ENCODE peak calls at places on chromosomes 6 and 20, in eight cellular contexts. C is SJSA1, Y is Peyer's patch, K is fibroblast of lung, W is left ventricle myocardium inferior, P is body of pancreas, X is T-helper 17 cell, Q is psoas muscle. O is an unnamed sample. For H3K9me3, the result is how much of the 10 kb centered on the place peaks cover.

GRCh38 chr6:149181304-149181703 is 136.2 kb upstream of the TAB2 start:
- DNase-seq in Y (no peak), C (no peak), W (no peak), X (no peak), P (no peak), K (no peak), Q (no peak), O (no peak)

GRCh38 chr6:16504608-16505007 is 256.7 kb downstream of the ATXN1 start:
- DNase-seq in X (no peak), P (no peak), Y (no peak), Q (no peak), C (no peak), W (no peak), K (no peak), O (no peak)

GRCh38 chr20:49597825-49598395 is 30.0 kb upstream of the PTGIS start:
- DNase-seq in W (no peak), Q (no peak), X (no peak), K (no peak), C (no peak), P (no peak), Y (no peak), O (no peak)

GRCh38 chr6:28496099-28496779 is 19.4 kb downstream of the GPX6 start:
- DNase-seq in Q (no peak), K (no peak), P (no peak), C (no peak), W (no peak), X (no peak), Y (no peak), O (no peak)

GRCh38 chr6:7085911-7086310 is 21.9 kb upstream of the RREB1 start:
- DNase-seq in C (peak), Q (peak), W (peak), K (peak), Y (peak), X (no peak), P (peak), O (peak)

GRCh38 chr6:35396991-35397390 is 54.6 kb downstream of the PPARD start:
- DNase-seq in Q (no peak), K (peak), C (no peak), X (no peak), W (no peak), P (peak), Y (peak), O (no peak)

GRCh38 chr20:46636981-46637860 is 14.0 kb downstream of the SLC13A3 start:
- DNase-seq in X (no peak), P (no peak), C (no peak), Q (no peak), K (no peak), W (no peak), Y (no peak), O (no peak)

GRCh38 chr6:31585531-31585930 is 546 bp upstream of the LST1 start:
- DNase-seq in P (no peak), Q (no peak), C (no peak), W (no peak), Y (peak), K (no peak), X (no peak), O (no peak)

GRCh38 chr6:134822920-134823430 is 126.9 kb downstream of the ALDH8A1 start:
- DNase-seq in Q (no peak), X (no peak), Y (no peak), W (peak), K (peak), P (peak), C (peak), O (peak)

GRCh38 chr6:134323698-134324097 is 5.8 kb upstream of the SGK1 start:
- DNase-seq in W (no peak), K (no peak), X (no peak), Q (no peak), C (no peak), P (no peak), Y (no peak), O (no peak)

GRCh38 chr6:37650071-37650481 is 47.6 kb downstream of the MDGA1 start:
- DNase-seq in Y (no peak), X (no peak), P (peak), Q (no peak), C (peak), K (no peak), W (peak), O (no peak)

GRCh38 chr6:388202-388903 is 3.2 kb upstream of the IRF4 start:
- DNase-seq in C (no peak), P (no peak), K (no peak), Q (no peak), Y (no peak), W (no peak), X (no peak), O (no peak)

GRCh38 chr6:89008763-89009374 is 45.5 kb upstream of the RNGTT start:
- DNase-seq in P (no peak), C (no peak), Y (no peak), X (no peak), K (no peak), Q (no peak), W (no peak), O (no peak)

GRCh38 chr20:3307078-3307477 is 68.1 kb upstream of the SLC4A11 start:
- DNase-seq in Q (peak), C (no peak), W (no peak), X (no peak), Y (no peak), K (no peak), P (no peak), O (no peak)

GRCh38 chr6:38786486-38786885 is 71.4 kb downstream of the DNAH8 start:
- DNase-seq in Q (no peak), X (no peak), Y (no peak), C (no peak), K (no peak), P (no peak), W (no peak), O (no peak)

GRCh38 chr6:81450180-81450579 is 302.3 kb downstream of the TENT5A start:
- DNase-seq in C (no peak), K (peak), W (no peak), Q (no peak), X (no peak), P (no peak), Y (peak), O (no peak)

GRCh38 chr6:1190361-1190760 is 121.5 kb upstream of the FOXQ1 start:
- DNase-seq in Q (no peak), K (peak), W (no peak), P (no peak), C (peak), X (no peak), Y (no peak), O (peak)

GRCh38 chr6:9496837-9497236 is 918.0 kb downstream of the TFAP2A start:
- DNase-seq in Y (no peak), P (no peak), Q (no peak), X (no peak), C (no peak), K (peak), W (no peak), O (no peak)

GRCh38 chr6:37122861-37123260 is 47.1 kb upstream of the PIM1 start:
- DNase-seq in Q (no peak), P (no peak), X (no peak), W (no peak), K (peak), C (no peak), Y (no peak), O (no peak)

GRCh38 chr6:151690303-151690702 is 117.2 kb upstream of the ESR1 start:
- DNase-seq in W (no peak), C (no peak), P (no peak), Q (no peak), Y (no peak), X (no peak), K (no peak), O (no peak)

GRCh38 chr6:4322846-4323309 is 187.5 kb upstream of the ECI2 start:
- DNase-seq in P (no peak), X (no peak), K (no peak), Q (no peak), W (no peak), Y (no peak), C (no peak), O (no peak)

GRCh38 chr20:49608752-49609670 is 41.1 kb upstream of the PTGIS start:
- DNase-seq in X (peak), P (peak), Y (peak), Q (peak), K (peak), C (peak), W (peak), O (no peak)

GRCh38 chr6:30720738-30721197 is 616 bp downstream of the TUBB start:
- DNase-seq in Y (peak), K (no peak), Q (peak), P (peak), X (peak), C (peak), W (peak), O (peak)

GRCh38 chr6:154874684-154875594 is 120.2 kb upstream of the TIAM2 start:
- DNase-seq in Q (no peak), C (no peak), W (no peak), K (no peak), Y (no peak), P (no peak), X (no peak), O (no peak)

GRCh38 chr6:25655746-25656145 is 3.7 kb downstream of the SCGN start:
- DNase-seq in X (no peak), P (no peak), C (no peak), W (no peak), Q (no peak), Y (no peak), K (no peak), O (peak)

GRCh38 chr6:139549561-139550070 is 175.2 kb upstream of the CITED2 start:
- DNase-seq in C (no peak), P (no peak), Q (no peak), X (no peak), K (no peak), W (no peak), Y (no peak), O (no peak)

GRCh38 chr6:156727715-156728385 is 49.3 kb upstream of the ARID1B start:
- DNase-seq in C (no peak), W (no peak), X (no peak), K (no peak), Q (no peak), Y (no peak), P (no peak), O (no peak)

GRCh38 chr20:37408202-37408929 is 62.4 kb downstream of the SRC start:
- DNase-seq in C (no peak), Q (no peak), Y (no peak), X (no peak), P (no peak), W (no peak), K (no peak), O (no peak)

GRCh38 chr20:9660236-9660868 is 146.0 kb downstream of the LAMP5 start:
- DNase-seq in Y (no peak), Q (no peak), X (no peak), P (no peak), W (no peak), K (peak), C (no peak), O (no peak)

GRCh38 chr6:53300656-53301551 is 47.8 kb downstream of the ELOVL5 start:
- DNase-seq in X (peak), W (peak), Q (no peak), C (no peak), Y (no peak), P (no peak), K (peak), O (peak)

DNA sequence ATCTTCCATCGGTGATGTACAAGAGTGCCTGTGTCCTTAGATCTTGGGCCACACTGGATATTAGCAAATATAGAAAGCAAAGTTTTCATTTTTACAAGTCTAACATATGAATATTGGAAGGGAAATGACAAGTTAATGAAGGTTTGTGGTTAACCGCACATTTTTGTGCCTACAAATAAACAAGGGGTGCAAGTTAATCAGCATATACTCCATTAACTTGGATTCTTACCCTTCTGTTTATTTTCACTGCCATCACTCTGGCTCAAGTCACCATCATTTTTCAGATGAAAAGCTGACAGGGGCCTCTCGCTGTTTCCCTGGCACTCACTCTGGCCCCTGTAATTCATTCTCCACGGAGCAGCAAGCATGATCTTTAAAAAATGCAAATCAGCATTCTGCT is 29.9 kb downstream of the APCDD1L start:
- DNase-seq in Y (no peak), X (no peak), W (no peak), K (no peak), Q (no peak), C (no peak), P (no peak), O (no peak)
- H3K9me3 ChIP-seq in Y (under half), X (under half), W (under half), K (under half), Q (under half), C (under half), P (under half), O (under half)

GRCh38 chr6:167979436-167980090 is 17.9 kb upstream of the KIF25 start:
- DNase-seq in Y (no peak), Q (no peak), P (no peak), K (no peak), C (no peak), X (no peak), W (no peak), O (no peak)
- H3K9me3 ChIP-seq in Y (under half), Q (under half), P (under half), K (under half), C (under half), X (under half), W (under half), O (under half)

GRCh38 chr20:44596010-44596409 is 13.6 kb downstream of the PKIG start:
- DNase-seq in C (no peak), P (no peak), Y (no peak), Q (no peak), W (no peak), K (no peak), X (no peak), O (no peak)
- H3K9me3 ChIP-seq in C (under half), P (under half), Y (under half), Q (under half), W (under half), K (under half), X (under half), O (under half)

DNA sequence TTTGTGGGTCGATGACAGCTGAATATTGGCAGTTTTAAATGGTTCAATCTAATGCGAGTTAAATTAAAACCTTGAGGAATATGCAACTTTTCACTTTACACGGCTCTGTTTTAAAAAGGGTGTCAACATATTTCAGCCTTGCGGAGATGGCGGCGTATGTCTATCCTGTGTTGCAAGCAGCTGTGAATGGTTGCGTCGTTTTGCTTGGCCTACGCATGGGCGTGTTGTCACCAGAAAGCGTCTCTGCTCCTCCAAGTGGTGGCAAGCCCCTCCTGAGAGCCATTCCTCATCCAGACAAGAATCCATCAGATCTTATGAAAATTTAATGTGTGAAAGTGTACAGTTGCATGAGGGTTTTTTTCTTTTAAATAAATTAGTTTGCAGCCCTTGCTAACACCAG is 114.3 kb downstream of the PHACTR3 start:
- DNase-seq in X (no peak), Y (no peak), P (no peak), C (no peak), W (no peak), Q (no peak), K (no peak), O (no peak)
- H3K9me3 ChIP-seq in X (under half), Y (under half), P (under half), C (under half), W (under half), Q (under half), K (under half), O (under half)

GRCh38 chr20:12177657-12178293 is 260.1 kb downstream of the BTBD3 start:
- DNase-seq in W (no peak), P (peak), C (no peak), X (no peak), Q (no peak), K (no peak), Y (peak), O (peak)
- H3K9me3 ChIP-seq in W (under half), P (under half), C (under half), X (under half), Q (under half), K (under half), Y (under half), O (under half)

O was measured in MG63.